ENCODE peak calls at places on chromosome 1, in seven cellular contexts. One of them, this sample, is unnamed.

GRCh38 chr1:211327341-211327921 is 798 bp downstream of the TRAF5 start:
- DNase-seq in cardiac muscle cell: peak
- DNase-seq in naive thymus-derived CD8-positive, alpha-beta T cell: peak
- DNase-seq in ovary: peak
- DNase-seq in stimulated activated CD8-positive, alpha-beta memory T cell treated with anti-CD3 and anti-CD28 coated beads, Interleukin-4, amount 100 ng/mL, for 1 hour: no peak
- DNase-seq in C1 segment of cervical spinal cord: no peak
- DNase-seq in kidney tubule cell: peak
- DNase-seq in this sample: peak

GRCh38 chr1:160451119-160451858 is 50.9 kb downstream of the VANGL2 start:
- DNase-seq in ovary: no peak
- DNase-seq in cardiac muscle cell: no peak
- DNase-seq in naive thymus-derived CD8-positive, alpha-beta T cell: no peak
- DNase-seq in kidney tubule cell: no peak
- DNase-seq in C1 segment of cervical spinal cord: no peak
- DNase-seq in stimulated activated CD8-positive, alpha-beta memory T cell treated with anti-CD3 and anti-CD28 coated beads, Interleukin-4, amount 100 ng/mL, for 1 hour: no peak
- DNase-seq in this sample: no peak

GRCh38 chr1:179831225-179831624 is 46.4 kb downstream of the TOR1AIP2 start:
- DNase-seq in cardiac muscle cell: no peak
- DNase-seq in stimulated activated CD8-positive, alpha-beta memory T cell treated with anti-CD3 and anti-CD28 coated beads, Interleukin-4, amount 100 ng/mL, for 1 hour: no peak
- DNase-seq in naive thymus-derived CD8-positive, alpha-beta T cell: no peak
- DNase-seq in kidney tubule cell: no peak
- DNase-seq in C1 segment of cervical spinal cord: no peak
- DNase-seq in ovary: no peak
- DNase-seq in this sample: no peak

GRCh38 chr1:33612877-33613487 is 140.5 kb downstream of the ZSCAN20 start:
- DNase-seq in cardiac muscle cell: peak
- DNase-seq in naive thymus-derived CD8-positive, alpha-beta T cell: no peak
- DNase-seq in ovary: peak
- DNase-seq in stimulated activated CD8-positive, alpha-beta memory T cell treated with anti-CD3 and anti-CD28 coated beads, Interleukin-4, amount 100 ng/mL, for 1 hour: no peak
- DNase-seq in kidney tubule cell: peak
- DNase-seq in C1 segment of cervical spinal cord: no peak
- DNase-seq in this sample: peak

GRCh38 chr1:36836196-36836883 is 198.0 kb downstream of the GRIK3 start:
- DNase-seq in stimulated activated CD8-positive, alpha-beta memory T cell treated with anti-CD3 and anti-CD28 coated beads, Interleukin-4, amount 100 ng/mL, for 1 hour: no peak
- DNase-seq in C1 segment of cervical spinal cord: no peak
- DNase-seq in ovary: no peak
- DNase-seq in kidney tubule cell: no peak
- DNase-seq in cardiac muscle cell: no peak
- DNase-seq in naive thymus-derived CD8-positive, alpha-beta T cell: no peak
- DNase-seq in this sample: no peak

GRCh38 chr1:198959032-198959431 is 320.2 kb downstream of the PTPRC start:
- DNase-seq in stimulated activated CD8-positive, alpha-beta memory T cell treated with anti-CD3 and anti-CD28 coated beads, Interleukin-4, amount 100 ng/mL, for 1 hour: no peak
- DNase-seq in ovary: no peak
- DNase-seq in cardiac muscle cell: no peak
- DNase-seq in kidney tubule cell: no peak
- DNase-seq in naive thymus-derived CD8-positive, alpha-beta T cell: no peak
- DNase-seq in C1 segment of cervical spinal cord: no peak
- DNase-seq in this sample: no peak

GRCh38 chr1:240190881-240191385 is 99.2 kb downstream of the FMN2 start:
- DNase-seq in stimulated activated CD8-positive, alpha-beta memory T cell treated with anti-CD3 and anti-CD28 coated beads, Interleukin-4, amount 100 ng/mL, for 1 hour: no peak
- DNase-seq in ovary: no peak
- DNase-seq in cardiac muscle cell: peak
- DNase-seq in kidney tubule cell: peak
- DNase-seq in naive thymus-derived CD8-positive, alpha-beta T cell: no peak
- DNase-seq in C1 segment of cervical spinal cord: no peak
- DNase-seq in this sample: peak

GRCh38 chr1:67367370-67368345 is 60.0 kb downstream of the IL12RB2 start:
- DNase-seq in cardiac muscle cell: peak
- DNase-seq in C1 segment of cervical spinal cord: no peak
- DNase-seq in naive thymus-derived CD8-positive, alpha-beta T cell: no peak
- DNase-seq in kidney tubule cell: peak
- DNase-seq in ovary: peak
- DNase-seq in stimulated activated CD8-positive, alpha-beta memory T cell treated with anti-CD3 and anti-CD28 coated beads, Interleukin-4, amount 100 ng/mL, for 1 hour: no peak
- DNase-seq in this sample: peak

GRCh38 chr1:246476771-246477170 is 30.3 kb downstream of the SMYD3 start:
- DNase-seq in ovary: no peak
- DNase-seq in kidney tubule cell: no peak
- DNase-seq in naive thymus-derived CD8-positive, alpha-beta T cell: no peak
- DNase-seq in C1 segment of cervical spinal cord: no peak
- DNase-seq in cardiac muscle cell: no peak
- DNase-seq in stimulated activated CD8-positive, alpha-beta memory T cell treated with anti-CD3 and anti-CD28 coated beads, Interleukin-4, amount 100 ng/mL, for 1 hour: no peak
- DNase-seq in this sample: peak

GRCh38 chr1:3337798-3338724 is 116.4 kb upstream of the ARHGEF16 start:
- DNase-seq in stimulated activated CD8-positive, alpha-beta memory T cell treated with anti-CD3 and anti-CD28 coated beads, Interleukin-4, amount 100 ng/mL, for 1 hour: no peak
- DNase-seq in kidney tubule cell: no peak
- DNase-seq in ovary: no peak
- DNase-seq in C1 segment of cervical spinal cord: no peak
- DNase-seq in naive thymus-derived CD8-positive, alpha-beta T cell: no peak
- DNase-seq in cardiac muscle cell: no peak
- DNase-seq in this sample: no peak

GRCh38 chr1:212719633-212720032 is 20.0 kb upstream of the BATF3 start:
- DNase-seq in kidney tubule cell: no peak
- DNase-seq in C1 segment of cervical spinal cord: no peak
- DNase-seq in stimulated activated CD8-positive, alpha-beta memory T cell treated with anti-CD3 and anti-CD28 coated beads, Interleukin-4, amount 100 ng/mL, for 1 hour: no peak
- DNase-seq in naive thymus-derived CD8-positive, alpha-beta T cell: no peak
- DNase-seq in ovary: no peak
- DNase-seq in cardiac muscle cell: no peak
- DNase-seq in this sample: no peak

GRCh38 chr1:159854101-159854692 is 8.3 kb downstream of the VSIG8 start:
- DNase-seq in naive thymus-derived CD8-positive, alpha-beta T cell: no peak
- DNase-seq in stimulated activated CD8-positive, alpha-beta memory T cell treated with anti-CD3 and anti-CD28 coated beads, Interleukin-4, amount 100 ng/mL, for 1 hour: no peak
- DNase-seq in C1 segment of cervical spinal cord: no peak
- DNase-seq in ovary: peak
- DNase-seq in kidney tubule cell: peak
- DNase-seq in cardiac muscle cell: peak
- DNase-seq in this sample: peak

GRCh38 chr1:172185206-172185605 is 235.3 kb upstream of the C1orf105 start:
- DNase-seq in naive thymus-derived CD8-positive, alpha-beta T cell: no peak
- DNase-seq in kidney tubule cell: no peak
- DNase-seq in ovary: no peak
- DNase-seq in cardiac muscle cell: no peak
- DNase-seq in C1 segment of cervical spinal cord: no peak
- DNase-seq in stimulated activated CD8-positive, alpha-beta memory T cell treated with anti-CD3 and anti-CD28 coated beads, Interleukin-4, amount 100 ng/mL, for 1 hour: no peak
- DNase-seq in this sample: no peak

GRCh38 chr1:207424570-207425131 is 29.5 kb upstream of the CR2 start:
- DNase-seq in C1 segment of cervical spinal cord: no peak
- DNase-seq in naive thymus-derived CD8-positive, alpha-beta T cell: no peak
- DNase-seq in cardiac muscle cell: no peak
- DNase-seq in ovary: no peak
- DNase-seq in kidney tubule cell: no peak
- DNase-seq in stimulated activated CD8-positive, alpha-beta memory T cell treated with anti-CD3 and anti-CD28 coated beads, Interleukin-4, amount 100 ng/mL, for 1 hour: no peak
- DNase-seq in this sample: no peak

GRCh38 chr1:54125671-54126070 is 27.1 kb downstream of the CDCP2 start:
- DNase-seq in ovary: peak
- DNase-seq in cardiac muscle cell: peak
- DNase-seq in C1 segment of cervical spinal cord: no peak
- DNase-seq in stimulated activated CD8-positive, alpha-beta memory T cell treated with anti-CD3 and anti-CD28 coated beads, Interleukin-4, amount 100 ng/mL, for 1 hour: no peak
- DNase-seq in kidney tubule cell: peak
- DNase-seq in naive thymus-derived CD8-positive, alpha-beta T cell: no peak
- DNase-seq in this sample: peak

This sample was measured in GM23248.